ENCODE peak calls at places on chromosomes 13 and 19, in five cellular contexts. P is CD4-positive, alpha-beta memory T cell; D is cardiac muscle cell; I is GM06990; W is CD4-positive, CD25-positive, alpha-beta regulatory T cell. L is an unnamed sample.

GRCh38 chr13:95801825-95802224 is 124.9 kb downstream of the DNAJC3 start:
- DNase-seq in I (no peak), P (no peak), W (no peak), D (no peak), L (no peak)

GRCh38 chr19:47094557-47095517 is 18.7 kb downstream of the ZC3H4 start:
- DNase-seq in P (peak; percentile 45), I (peak; percentile 54), D (no peak), W (peak; percentile 24), L (peak; percentile 29)

GRCh38 chr13:98416408-98416807 is 160.5 kb downstream of the STK24 start:
- DNase-seq in D (no peak), I (no peak), W (no peak), P (no peak), L (no peak)

GRCh38 chr13:110561335-110562033 is at the start of gene RAB20:
- DNase-seq in P (peak; percentile 28), W (peak; percentile 37), I (peak; percentile 79), D (peak; percentile 94), L (peak; percentile 52)

GRCh38 chr19:39599116-39599515 is 3.2 kb upstream of the LGALS13 start:
- DNase-seq in P (no peak), D (peak; percentile 42), I (no peak), W (no peak), L (no peak)

GRCh38 chr13:101499406-101499805 is 46.9 kb downstream of the ITGBL1 start:
- DNase-seq in I (no peak), D (no peak), W (no peak), P (no peak), L (no peak)

GRCh38 chr13:30796833-30797601 is 61.7 kb downstream of the ALOX5AP start:
- DNase-seq in P (no peak), D (peak; percentile 48), W (no peak), I (peak; percentile 30), L (no peak)

GRCh38 chr19:53594811-53595509 is 36.8 kb upstream of the DPRX start:
- DNase-seq in P (no peak), W (no peak), I (no peak), D (no peak), L (no peak)

GRCh38 chr19:13001502-13002388 is 6.5 kb downstream of the NFIX start:
- DNase-seq in W (no peak), I (no peak), D (peak; percentile 78), P (no peak), L (no peak)

GRCh38 chr19:1396768-1397679 is 4.3 kb downstream of the GAMT start:
- DNase-seq in I (no peak), D (no peak), P (no peak), W (no peak), L (no peak)

GRCh38 chr19:55433292-55433691 is 9.8 kb downstream of the SHISA7 start:
- DNase-seq in I (no peak), W (no peak), P (no peak), D (no peak), L (no peak)

GRCh38 chr13:100131863-100132574 is 43.1 kb downstream of the PCCA start:
- DNase-seq in D (peak; percentile 77), I (no peak), P (no peak), W (no peak), L (no peak)

GRCh38 chr19:3055741-3056453 is 6.4 kb downstream of the TLE5 start:
- DNase-seq in I (no peak), D (no peak), W (no peak), P (no peak), L (no peak)

GRCh38 chr19:46494115-46494935 is 1.3 kb downstream of the PNMA8B start:
- DNase-seq in P (no peak), D (no peak), W (no peak), I (no peak), L (no peak)

GRCh38 chr13:94928127-94928526 is 215.8 kb upstream of the SOX21 start:
- DNase-seq in W (no peak), P (no peak), D (no peak), I (no peak), L (no peak)

GRCh38 chr19:1648156-1648925 is 4.1 kb downstream of the TCF3 start:
- DNase-seq in P (no peak), I (peak; percentile 83), D (no peak), W (no peak), L (no peak)

GRCh38 chr13:32314968-32315254 is 252 bp downstream of the ZAR1L start:
- DNase-seq in I (no peak), P (peak; percentile 70), W (peak; percentile 68), D (peak; percentile 66), L (peak; percentile 68)

GRCh38 chr13:45564108-45564507 is 51.4 kb downstream of the ERICH6B start:
- DNase-seq in D (peak; percentile 57), I (no peak), P (no peak), W (no peak), L (no peak)

GRCh38 chr19:1699386-1699785 is 47.0 kb upstream of the TCF3 start:
- DNase-seq in I (no peak), P (no peak), W (no peak), D (no peak), L (no peak)

GRCh38 chr13:26050568-26051230 is 1.1 kb downstream of the SHISA2 start:
- DNase-seq in P (no peak), W (no peak), I (no peak), D (peak; percentile 34), L (no peak)

GRCh38 chr13:105346141-105346766 is 1189.2 kb downstream of the EFNB2 start:
- DNase-seq in W (no peak), D (peak; percentile 39), I (no peak), P (no peak), L (no peak)

GRCh38 chr19:27777726-27778125 is 1435.2 kb downstream of the UQCRFS1 start:
- DNase-seq in I (no peak), P (no peak), D (no peak), W (no peak), L (no peak)

GRCh38 chr19:46776927-46777911 is 11.2 kb downstream of the SLC1A5 start:
- DNase-seq in P (no peak), D (no peak), I (no peak), W (no peak), L (no peak)

GRCh38 chr19:4474504-4475136 is 2.5 kb downstream of the HDGFL2 start:
- DNase-seq in I (no peak), W (no peak), P (no peak), D (peak; percentile 72), L (no peak)
- H3K4me3 ChIP-seq in I (peak overlapping the region; percentile 82), W (no peak overlapping the region), P (no peak overlapping the region), D (peak overlapping the region; percentile 91), L (peak overlapping the region; percentile 20)

DNA sequence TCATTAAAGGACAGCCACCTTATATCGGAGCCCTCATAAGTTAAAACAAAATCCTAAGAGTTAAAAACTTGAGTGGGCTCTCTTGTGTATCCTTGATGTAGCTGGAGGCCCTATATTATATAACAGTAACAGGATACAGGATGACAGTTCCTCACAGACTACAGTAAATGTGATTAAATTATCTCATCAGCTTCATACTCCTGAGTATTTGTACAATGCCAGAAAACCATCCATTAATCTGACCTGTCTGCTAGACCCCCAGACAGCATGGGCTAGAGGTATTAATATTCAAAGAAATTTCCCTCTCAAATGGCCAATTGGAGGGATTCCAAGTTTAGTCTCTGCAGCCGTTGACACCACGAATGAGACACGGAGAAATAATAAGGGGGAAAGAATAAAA is 155.7 kb upstream of the KLF12 start:
- DNase-seq in I (no peak), P (no peak), D (no peak), W (no peak), L (no peak)
- H3K4me3 ChIP-seq in I (no peak overlapping the region), P (no peak overlapping the region), D (no peak overlapping the region), W (no peak overlapping the region), L (no peak overlapping the region)

GRCh38 chr13:113354831-113355610 is 8.9 kb downstream of the GRTP1 start:
- DNase-seq in D (no peak), W (no peak), P (no peak), I (no peak), L (no peak)

GRCh38 chr13:113358653-113359052 is 5.3 kb downstream of the GRTP1 start:
- DNase-seq in W (no peak), D (no peak), I (no peak), P (no peak), L (no peak)

GRCh38 chr13:113355621-113356020 is 8.3 kb downstream of the GRTP1 start:
- DNase-seq in W (no peak), I (no peak), P (no peak), D (no peak), L (no peak)

GRCh38 chr13:113357529-113357928 is 6.4 kb downstream of the GRTP1 start:
- DNase-seq in D (peak; percentile 3), W (no peak), P (no peak), I (no peak), L (no peak)

DNA sequence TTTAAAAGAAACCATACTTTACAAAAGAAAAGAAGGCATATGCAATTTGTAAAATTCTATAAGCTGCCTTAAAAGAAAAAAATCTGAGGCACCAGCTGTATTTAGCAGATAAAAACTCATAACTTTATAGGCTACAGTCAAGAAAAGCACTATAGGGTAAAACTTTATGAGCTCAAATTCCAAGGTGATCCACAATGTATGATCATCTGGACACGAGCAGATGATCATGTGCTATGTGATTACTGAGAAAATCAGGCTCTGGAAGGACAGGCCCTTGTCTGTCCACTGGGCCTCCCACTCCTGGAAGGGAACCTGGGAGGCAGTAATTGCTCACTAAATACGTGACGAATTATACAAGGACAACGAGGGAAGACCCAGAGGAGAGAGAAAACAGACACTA is 7.3 kb downstream of the GRTP1 start:
- DNase-seq in D (no peak), W (no peak), P (no peak), I (no peak), L (no peak)
- H3K4me3 ChIP-seq in D (no peak overlapping the region), W (no peak overlapping the region), P (no peak overlapping the region), I (no peak overlapping the region), L (no peak overlapping the region)

DNA sequence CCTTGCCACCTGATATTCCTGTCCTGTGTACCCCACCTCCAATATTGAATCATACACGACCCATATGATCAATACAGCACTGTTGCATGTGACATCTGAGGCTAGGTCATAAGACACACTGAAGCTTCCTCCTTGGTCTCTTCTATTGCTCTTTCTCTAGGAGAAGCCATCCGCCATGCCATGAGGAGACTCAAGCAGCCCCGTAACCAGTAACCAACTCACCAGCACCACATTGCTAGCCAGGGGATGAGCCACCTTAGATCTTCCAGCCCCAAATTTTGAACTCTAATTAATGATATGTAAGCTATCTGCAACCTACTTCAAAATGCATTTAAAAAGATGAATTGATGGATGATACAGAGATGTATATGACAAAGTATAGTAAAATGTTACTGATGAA is 28.6 kb downstream of the ZNF557 start:
- DNase-seq in D (no peak), I (no peak), P (no peak), W (no peak), L (no peak)
- H3K4me3 ChIP-seq in D (peak overlapping the region; percentile 41), I (no peak overlapping the region), P (peak overlapping the region; percentile 86), W (peak overlapping the region; percentile 62), L (no peak overlapping the region)

DNA sequence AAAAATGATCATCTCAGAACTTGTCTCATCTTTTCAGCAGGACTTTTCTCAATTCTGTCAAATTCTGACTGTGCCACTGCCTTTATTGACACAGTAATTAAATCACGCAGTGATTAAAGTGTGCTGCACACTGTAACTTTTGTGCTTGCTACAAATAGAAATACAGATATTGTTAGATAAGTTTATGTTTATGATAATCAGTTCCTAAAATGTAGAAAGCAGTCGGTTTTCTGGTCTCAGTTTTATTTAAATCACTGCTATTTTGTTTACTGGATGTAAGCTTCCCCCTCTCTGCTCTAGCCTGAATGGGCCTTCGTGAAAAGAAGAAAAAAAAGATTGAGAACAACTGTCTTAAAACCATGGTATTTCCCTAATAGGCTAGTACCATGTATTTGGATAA is 258.8 kb upstream of the STARD13 start:
- DNase-seq in D (no peak), I (no peak), W (no peak), P (no peak), L (no peak)
- H3K4me3 ChIP-seq in D (no peak overlapping the region), I (no peak overlapping the region), W (peak overlapping the region; percentile 98), P (no peak overlapping the region), L (no peak overlapping the region)

GRCh38 chr19:34678421-34678820 is 943 bp downstream of the ZNF302 start:
- DNase-seq in D (no peak), I (no peak), W (no peak), P (no peak), L (no peak)
- H3K4me3 ChIP-seq in D (peak overlapping the region; percentile 57), I (peak overlapping the region; percentile 70), W (peak overlapping the region; percentile 78), P (peak overlapping the region; percentile 94), L (peak overlapping the region; percentile 85)

L was measured in CD8-positive, alpha-beta T cell.